ENCODE peak calls at places on chromosomes 5 and 9, in ten cellular contexts. R is colonic mucosa, N is hepatocyte, W is AG04450, Y is mucosa of descending colon, V is HCT116, E is adrenal gland, T is lower leg skin, C is epithelial cell of esophagus, O is suprapubic skin. B is an unnamed sample.

GRCh38 chr5:27377626-27378025 is 339.2 kb upstream of the CDH9 start:
- DNase-seq in R (no peak), N (peak; percentile 5), W (no peak), Y (no peak), V (no peak), E (no peak), T (no peak), C (no peak), O (no peak), B (no peak)

GRCh38 chr9:124562328-124562727 is 55.1 kb upstream of the NR5A1 start:
- DNase-seq in R (no peak), N (no peak), W (no peak), Y (no peak), V (no peak), E (no peak), T (no peak), C (no peak), O (no peak), B (no peak)

GRCh38 chr5:79014631-79015030 is 29.5 kb upstream of the ARSB start:
- DNase-seq in R (no peak), N (no peak), W (no peak), Y (no peak), V (no peak), E (no peak), T (no peak), C (no peak), O (no peak), B (no peak)

GRCh38 chr5:137145726-137146125 is 353.4 kb downstream of the SPOCK1 start:
- DNase-seq in R (no peak), N (no peak), W (no peak), Y (no peak), V (no peak), E (no peak), T (no peak), C (peak; percentile 17), O (no peak), B (peak; percentile 17)

GRCh38 chr9:87714819-87715218 is 11.1 kb upstream of the CTSL start:
- DNase-seq in R (no peak), N (peak; percentile 68), W (peak; percentile 62), Y (no peak), V (no peak), E (no peak), T (peak; percentile 75), C (peak; percentile 69), O (no peak), B (peak; percentile 96)

GRCh38 chr5:133697536-133698258 is 85.4 kb upstream of the FSTL4 start:
- DNase-seq in R (no peak), N (no peak), W (no peak), Y (no peak), V (no peak), E (no peak), T (no peak), C (no peak), O (peak; percentile 6), B (no peak)

GRCh38 chr5:126043684-126044083 is 379.5 kb upstream of the GRAMD2B start:
- DNase-seq in R (no peak), N (no peak), W (no peak), Y (no peak), V (no peak), E (no peak), T (no peak), C (no peak), O (no peak), B (no peak)

GRCh38 chr9:98117984-98118639 is 910 bp downstream of the TRIM14 start:
- DNase-seq in R (peak; percentile 84), N (peak; percentile 74), W (no peak), Y (peak; percentile 85), V (peak; percentile 24), E (no peak), T (no peak), C (peak; percentile 40), O (no peak), B (peak; percentile 26)

GRCh38 chr5:191036-191948 is at the start of gene LRRC14B:
- DNase-seq in R (no peak), N (no peak), W (no peak), Y (no peak), V (no peak), E (no peak), T (no peak), C (no peak), O (no peak), B (no peak)

GRCh38 chr5:177310332-177310731 is 1.4 kb downstream of the MXD3 start:
- DNase-seq in R (no peak), N (no peak), W (no peak), Y (peak; percentile 67), V (no peak), E (no peak), T (no peak), C (no peak), O (no peak), B (no peak)

GRCh38 chr9:126862461-126862830 is 2.0 kb downstream of the ZBTB34 start:
- DNase-seq in R (peak; percentile 62), N (no peak), W (no peak), Y (no peak), V (no peak), E (no peak), T (no peak), C (no peak), O (no peak), B (no peak)

GRCh38 chr5:159005062-159005461 is 94.7 kb downstream of the EBF1 start:
- DNase-seq in R (no peak), N (no peak), W (no peak), Y (no peak), V (no peak), E (no peak), T (no peak), C (no peak), O (no peak), B (no peak)

DNA sequence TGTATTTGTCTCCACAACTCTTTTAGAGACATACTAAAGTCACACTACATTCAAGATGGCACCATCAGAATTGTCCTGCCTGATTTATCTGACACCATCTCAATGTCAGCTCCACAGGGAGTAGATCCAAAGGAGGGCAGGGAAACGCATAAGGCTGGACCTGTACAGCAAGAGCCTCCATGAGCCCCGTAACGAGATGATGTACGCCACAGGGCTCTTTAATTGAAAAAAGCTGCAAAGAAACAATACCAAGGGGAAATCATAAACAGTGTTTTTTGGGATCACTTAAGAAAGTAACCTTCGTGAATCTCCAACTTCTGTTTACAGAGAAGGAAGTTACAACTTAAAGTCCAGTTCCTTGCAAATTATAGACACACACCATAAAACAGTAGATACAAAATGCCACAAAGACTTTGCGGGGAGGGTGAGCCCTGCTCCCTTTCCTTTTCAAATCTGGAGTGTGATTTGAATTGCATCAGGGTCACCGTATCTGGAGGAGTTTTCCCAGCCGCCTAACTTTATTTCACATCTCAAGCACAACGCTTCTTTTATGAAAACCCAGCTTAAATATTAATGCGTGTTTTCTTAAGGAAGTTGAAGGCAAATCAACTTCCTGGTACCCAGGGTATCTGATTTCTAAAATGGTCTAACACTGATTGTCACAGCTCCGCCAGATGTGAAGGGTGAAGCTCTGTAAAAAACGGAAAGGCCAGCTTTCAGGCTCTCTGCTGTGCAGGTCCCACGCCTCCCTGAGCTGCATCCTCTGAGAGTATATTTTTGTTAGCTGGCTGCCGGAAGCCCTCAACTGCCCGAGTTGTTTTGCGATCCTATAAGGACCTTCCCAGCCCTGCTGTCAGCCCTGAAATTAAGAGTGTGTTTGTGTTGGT is 88.9 kb downstream of the EBF1 start:
- DNase-seq in R (no peak), N (no peak), W (no peak), Y (no peak), V (no peak), E (no peak), T (no peak), C (no peak), O (no peak), B (peak; percentile 50)
- H3K4me3 ChIP-seq in R (no peak overlapping the region), N (no peak overlapping the region), W (no peak overlapping the region), Y (no peak overlapping the region), V (no peak overlapping the region), E (no peak overlapping the region), T (no peak overlapping the region), C (no peak overlapping the region), O (peak overlapping the region; percentile 27), B (no peak overlapping the region)

DNA sequence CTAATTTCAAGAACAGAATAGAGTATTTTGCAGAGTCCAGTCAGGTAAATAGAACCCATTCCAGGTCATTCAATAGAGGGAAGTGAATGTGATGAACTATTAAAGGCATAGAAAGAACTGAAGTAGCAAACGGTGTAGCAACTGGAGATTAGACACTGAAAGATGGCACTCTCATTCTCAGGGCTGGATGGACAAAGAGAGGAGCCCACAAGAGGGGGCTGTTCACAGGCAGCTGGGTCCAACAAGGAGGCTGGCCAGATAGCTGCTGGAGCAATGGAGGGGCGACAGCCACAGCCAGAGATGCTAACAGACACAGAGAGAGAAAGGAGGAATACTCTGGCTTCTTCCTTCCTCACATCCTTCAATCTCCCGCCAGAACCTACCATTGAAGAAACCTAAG is 93.1 kb upstream of the SMARCA2 start:
- DNase-seq in R (no peak), N (no peak), W (no peak), Y (no peak), V (no peak), E (no peak), T (no peak), C (no peak), O (no peak), B (no peak)
- TF ChIP-seq CTCF in R (no peak), N (no peak), W (no peak), Y (no peak), V (peak; percentile 17), E (no peak), T (no peak), C (no peak), O (no peak), B (no peak)

GRCh38 chr9:105063665-105064247 is 135.8 kb upstream of the ABCA1 start:
- DNase-seq in R (peak; percentile 24), N (peak; percentile 67), W (no peak), Y (no peak), V (no peak), E (peak; percentile 39), T (peak; percentile 25), C (peak; percentile 97), O (no peak), B (peak; percentile 91)
- H3K4me3 ChIP-seq in R (no peak overlapping the region), N (no peak overlapping the region), W (no peak overlapping the region), Y (no peak overlapping the region), V (no peak overlapping the region), E (no peak overlapping the region), T (no peak overlapping the region), C (no peak overlapping the region), O (no peak overlapping the region), B (no peak overlapping the region)

GRCh38 chr5:130541617-130542221 is 623.3 kb downstream of the HINT1 start:
- DNase-seq in R (no peak), N (no peak), W (no peak), Y (no peak), V (no peak), E (no peak), T (no peak), C (peak; percentile 75), O (no peak), B (peak; percentile 88)

GRCh38 chr5:130550553-130550940 is 614.5 kb downstream of the HINT1 start:
- DNase-seq in R (no peak), N (no peak), W (no peak), Y (no peak), V (no peak), E (no peak), T (no peak), C (no peak), O (no peak), B (peak; percentile 55)

GRCh38 chr5:130549884-130550552 is 615.0 kb downstream of the HINT1 start:
- DNase-seq in R (no peak), N (no peak), W (no peak), Y (no peak), V (peak; percentile 66), E (peak; percentile 61), T (no peak), C (peak; percentile 83), O (no peak), B (peak; percentile 92)

GRCh38 chr5:130546216-130546615 is 618.8 kb downstream of the HINT1 start:
- DNase-seq in R (no peak), N (no peak), W (no peak), Y (no peak), V (no peak), E (no peak), T (no peak), C (peak; percentile 29), O (no peak), B (peak; percentile 59)

GRCh38 chr5:130545291-130545690 is 619.8 kb downstream of the HINT1 start:
- DNase-seq in R (no peak), N (no peak), W (no peak), Y (no peak), V (no peak), E (no peak), T (no peak), C (peak; percentile 68), O (no peak), B (peak; percentile 8)
- TF ChIP-seq CTCF in R (no peak), N (no peak), W (no peak), Y (no peak), V (no peak), E (no peak), T (no peak), C (peak; percentile 35), O (no peak), B (no peak)